ENCODE peak calls at places on chromosomes 7 and 10, in ten cellular contexts. One of them, this sample, is unnamed.

GRCh38 chr10:61760943-61761824 is 98.5 kb downstream of the CABCOCO1 start:
- DNase-seq in mammary epithelial cell: peak
- DNase-seq in iPS DF 6.9: no peak
- DNase-seq in epithelial cell of esophagus: peak
- DNase-seq in H1: no peak
- DNase-seq in GM06990: no peak
- DNase-seq in transverse colon: peak
- DNase-seq in PC-3: peak
- DNase-seq in astrocyte of the spinal cord: peak
- DNase-seq in A549: no peak
- DNase-seq in this sample: no peak

GRCh38 chr10:89201345-89202032 is 5.6 kb downstream of the CH25H start:
- DNase-seq in epithelial cell of esophagus: peak
- DNase-seq in H1: no peak
- DNase-seq in astrocyte of the spinal cord: no peak
- DNase-seq in A549: no peak
- DNase-seq in mammary epithelial cell: no peak
- DNase-seq in transverse colon: no peak
- DNase-seq in GM06990: no peak
- DNase-seq in iPS DF 6.9: no peak
- DNase-seq in PC-3: no peak
- DNase-seq in this sample: no peak

GRCh38 chr7:157357129-157358040 is 20.6 kb downstream of the DNAJB6 start:
- DNase-seq in astrocyte of the spinal cord: no peak
- DNase-seq in GM06990: peak
- DNase-seq in PC-3: no peak
- DNase-seq in transverse colon: no peak
- DNase-seq in mammary epithelial cell: no peak
- DNase-seq in epithelial cell of esophagus: no peak
- DNase-seq in A549: no peak
- DNase-seq in H1: no peak
- DNase-seq in iPS DF 6.9: no peak
- DNase-seq in this sample: no peak

GRCh38 chr10:30970760-30971460 is 60.8 kb downstream of the ZNF438 start:
- DNase-seq in epithelial cell of esophagus: no peak
- DNase-seq in A549: no peak
- DNase-seq in GM06990: no peak
- DNase-seq in iPS DF 6.9: no peak
- DNase-seq in transverse colon: no peak
- DNase-seq in mammary epithelial cell: no peak
- DNase-seq in astrocyte of the spinal cord: no peak
- DNase-seq in H1: no peak
- DNase-seq in PC-3: no peak
- DNase-seq in this sample: no peak

GRCh38 chr7:108613147-108613948 is 43.7 kb downstream of the DNAJB9 start:
- DNase-seq in iPS DF 6.9: peak
- DNase-seq in A549: peak
- DNase-seq in mammary epithelial cell: peak
- DNase-seq in astrocyte of the spinal cord: peak
- DNase-seq in PC-3: peak
- DNase-seq in epithelial cell of esophagus: peak
- DNase-seq in transverse colon: no peak
- DNase-seq in GM06990: no peak
- DNase-seq in H1: no peak
- DNase-seq in this sample: no peak

GRCh38 chr7:121012919-121013318 is 24.4 kb downstream of the CPED1 start:
- DNase-seq in A549: no peak
- DNase-seq in iPS DF 6.9: no peak
- DNase-seq in PC-3: no peak
- DNase-seq in epithelial cell of esophagus: no peak
- DNase-seq in mammary epithelial cell: no peak
- DNase-seq in GM06990: no peak
- DNase-seq in transverse colon: no peak
- DNase-seq in astrocyte of the spinal cord: no peak
- DNase-seq in H1: no peak
- DNase-seq in this sample: no peak

GRCh38 chr7:101555921-101556275 is 73.2 kb downstream of the MYL10 start:
- DNase-seq in A549: no peak
- DNase-seq in GM06990: no peak
- DNase-seq in mammary epithelial cell: no peak
- DNase-seq in PC-3: no peak
- DNase-seq in H1: no peak
- DNase-seq in astrocyte of the spinal cord: no peak
- DNase-seq in transverse colon: peak
- DNase-seq in iPS DF 6.9: no peak
- DNase-seq in epithelial cell of esophagus: no peak
- DNase-seq in this sample: no peak

GRCh38 chr10:94286898-94287297 is 75.8 kb downstream of the NOC3L start:
- DNase-seq in mammary epithelial cell: no peak
- DNase-seq in PC-3: no peak
- DNase-seq in iPS DF 6.9: no peak
- DNase-seq in epithelial cell of esophagus: no peak
- DNase-seq in GM06990: no peak
- DNase-seq in A549: no peak
- DNase-seq in H1: no peak
- DNase-seq in transverse colon: no peak
- DNase-seq in astrocyte of the spinal cord: no peak
- DNase-seq in this sample: no peak

GRCh38 chr10:123257904-123258303 is 103.7 kb downstream of the BUB3 start:
- DNase-seq in transverse colon: no peak
- DNase-seq in A549: no peak
- DNase-seq in astrocyte of the spinal cord: no peak
- DNase-seq in epithelial cell of esophagus: no peak
- DNase-seq in iPS DF 6.9: no peak
- DNase-seq in GM06990: no peak
- DNase-seq in mammary epithelial cell: no peak
- DNase-seq in H1: no peak
- DNase-seq in PC-3: no peak
- DNase-seq in this sample: no peak

GRCh38 chr7:18420758-18421157 is 74.8 kb upstream of the HDAC9 start:
- DNase-seq in A549: no peak
- DNase-seq in transverse colon: no peak
- DNase-seq in astrocyte of the spinal cord: no peak
- DNase-seq in H1: no peak
- DNase-seq in mammary epithelial cell: peak
- DNase-seq in GM06990: no peak
- DNase-seq in epithelial cell of esophagus: peak
- DNase-seq in iPS DF 6.9: no peak
- DNase-seq in PC-3: no peak
- DNase-seq in this sample: no peak

DNA sequence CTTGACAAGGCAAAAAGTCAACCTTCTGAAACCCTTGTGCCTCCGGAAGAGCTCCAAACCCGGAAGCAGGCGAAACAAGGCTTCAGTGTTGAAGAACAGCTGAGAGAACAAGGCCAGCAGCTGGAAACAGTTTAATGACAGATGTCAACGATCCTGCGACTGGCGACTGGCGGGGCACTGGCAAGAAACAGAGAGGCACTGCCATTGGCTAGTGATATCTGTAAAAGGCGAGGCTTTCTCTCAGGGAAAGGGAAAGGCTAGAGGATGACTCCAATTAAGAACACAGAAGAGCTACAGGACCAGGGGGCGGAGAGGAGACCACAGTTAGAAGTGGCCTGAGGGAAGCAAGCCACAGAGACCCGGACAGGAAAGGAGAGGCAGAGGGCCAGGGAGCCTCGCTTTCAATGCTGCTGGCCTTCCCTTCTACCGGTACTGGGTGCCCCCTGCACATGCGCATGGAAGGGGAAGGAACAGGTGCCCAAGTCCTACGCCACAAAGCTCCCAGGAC is 19.4 kb downstream of the ITGB1 start:
- DNase-seq in H1: no peak
- DNase-seq in PC-3: no peak
- DNase-seq in epithelial cell of esophagus: peak
- DNase-seq in astrocyte of the spinal cord: no peak
- DNase-seq in mammary epithelial cell: peak
- DNase-seq in transverse colon: peak
- DNase-seq in iPS DF 6.9: no peak
- DNase-seq in A549: peak
- DNase-seq in GM06990: no peak
- DNase-seq in this sample: no peak
- H3K4me3 ChIP-seq in H1: no peak
- H3K4me3 ChIP-seq in PC-3: no peak
- H3K4me3 ChIP-seq in epithelial cell of esophagus: peak
- H3K4me3 ChIP-seq in astrocyte of the spinal cord: no peak
- H3K4me3 ChIP-seq in mammary epithelial cell: peak
- H3K4me3 ChIP-seq in transverse colon: no peak
- H3K4me3 ChIP-seq in iPS DF 6.9: no peak
- H3K4me3 ChIP-seq in A549: peak
- H3K4me3 ChIP-seq in GM06990: no peak
- H3K4me3 ChIP-seq in this sample: no peak

GRCh38 chr10:132413226-132414205 is 16.5 kb downstream of the PWWP2B start:
- DNase-seq in A549: no peak
- DNase-seq in iPS DF 6.9: no peak
- DNase-seq in PC-3: no peak
- DNase-seq in GM06990: no peak
- DNase-seq in mammary epithelial cell: no peak
- DNase-seq in epithelial cell of esophagus: peak
- DNase-seq in H1: no peak
- DNase-seq in transverse colon: no peak
- DNase-seq in astrocyte of the spinal cord: no peak
- DNase-seq in this sample: no peak

GRCh38 chr10:132410056-132410778 is 13.2 kb downstream of the PWWP2B start:
- DNase-seq in transverse colon: no peak
- DNase-seq in astrocyte of the spinal cord: no peak
- DNase-seq in GM06990: no peak
- DNase-seq in PC-3: no peak
- DNase-seq in iPS DF 6.9: no peak
- DNase-seq in A549: no peak
- DNase-seq in H1: no peak
- DNase-seq in epithelial cell of esophagus: no peak
- DNase-seq in mammary epithelial cell: no peak
- DNase-seq in this sample: no peak

GRCh38 chr10:132410779-132411532 is 14.0 kb downstream of the PWWP2B start:
- DNase-seq in iPS DF 6.9: no peak
- DNase-seq in epithelial cell of esophagus: no peak
- DNase-seq in A549: no peak
- DNase-seq in H1: no peak
- DNase-seq in astrocyte of the spinal cord: no peak
- DNase-seq in transverse colon: no peak
- DNase-seq in mammary epithelial cell: no peak
- DNase-seq in PC-3: no peak
- DNase-seq in GM06990: no peak
- DNase-seq in this sample: no peak

GRCh38 chr10:132412316-132413192 is 15.6 kb downstream of the PWWP2B start:
- DNase-seq in H1: no peak
- DNase-seq in iPS DF 6.9: no peak
- DNase-seq in mammary epithelial cell: no peak
- DNase-seq in transverse colon: no peak
- DNase-seq in astrocyte of the spinal cord: no peak
- DNase-seq in PC-3: no peak
- DNase-seq in GM06990: no peak
- DNase-seq in A549: no peak
- DNase-seq in epithelial cell of esophagus: peak
- DNase-seq in this sample: no peak

DNA sequence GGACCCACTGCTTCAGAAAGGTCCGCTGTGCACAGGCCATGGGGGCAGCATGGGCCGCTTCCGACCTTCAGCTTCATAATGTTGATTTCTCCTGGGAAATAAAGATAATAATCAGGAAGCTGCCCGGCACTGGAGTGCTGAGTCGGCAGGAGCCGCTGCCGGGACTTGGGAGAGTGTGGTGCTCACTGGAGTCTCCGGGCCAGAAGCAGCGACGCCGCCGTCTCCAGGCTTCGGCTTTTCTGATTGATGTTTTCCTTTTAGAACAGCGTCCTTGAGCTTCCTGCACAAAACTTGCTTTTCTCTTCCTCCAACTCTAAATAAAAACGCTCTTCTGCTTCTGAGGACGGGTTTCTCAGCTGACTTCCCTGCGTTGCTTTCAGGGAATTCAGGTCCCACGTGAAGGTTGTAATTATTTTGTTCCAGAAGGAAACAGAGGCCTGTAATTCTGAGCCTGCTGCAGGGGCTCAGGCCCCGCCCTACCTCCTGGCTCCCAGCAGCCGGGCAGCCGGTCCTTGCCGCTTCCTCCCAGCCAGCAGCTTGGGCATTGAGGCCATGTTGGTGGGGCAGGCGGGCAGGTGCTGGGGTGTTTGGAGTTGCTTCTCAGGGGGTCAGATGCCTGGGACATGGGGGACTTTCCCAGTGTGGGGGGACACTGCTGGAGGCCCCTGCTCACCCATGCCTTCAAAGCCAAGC is 14.7 kb downstream of the PWWP2B start:
- DNase-seq in PC-3: no peak
- DNase-seq in iPS DF 6.9: no peak
- DNase-seq in A549: no peak
- DNase-seq in transverse colon: peak
- DNase-seq in astrocyte of the spinal cord: peak
- DNase-seq in epithelial cell of esophagus: peak
- DNase-seq in H1: no peak
- DNase-seq in mammary epithelial cell: no peak
- DNase-seq in GM06990: no peak
- DNase-seq in this sample: no peak
- H3K4me3 ChIP-seq in PC-3: no peak
- H3K4me3 ChIP-seq in iPS DF 6.9: no peak
- H3K4me3 ChIP-seq in A549: no peak
- H3K4me3 ChIP-seq in transverse colon: no peak
- H3K4me3 ChIP-seq in astrocyte of the spinal cord: no peak
- H3K4me3 ChIP-seq in epithelial cell of esophagus: no peak
- H3K4me3 ChIP-seq in H1: no peak
- H3K4me3 ChIP-seq in mammary epithelial cell: no peak
- H3K4me3 ChIP-seq in GM06990: no peak
- H3K4me3 ChIP-seq in this sample: peak

GRCh38 chr10:132574783-132575319 is 37.3 kb downstream of the INPP5A start:
- DNase-seq in H1: peak
- DNase-seq in mammary epithelial cell: no peak
- DNase-seq in A549: no peak
- DNase-seq in epithelial cell of esophagus: peak
- DNase-seq in iPS DF 6.9: no peak
- DNase-seq in astrocyte of the spinal cord: peak
- DNase-seq in GM06990: no peak
- DNase-seq in transverse colon: no peak
- DNase-seq in PC-3: peak
- DNase-seq in this sample: no peak
- H3K4me3 ChIP-seq in H1: no peak
- H3K4me3 ChIP-seq in mammary epithelial cell: no peak
- H3K4me3 ChIP-seq in A549: no peak
- H3K4me3 ChIP-seq in epithelial cell of esophagus: no peak
- H3K4me3 ChIP-seq in iPS DF 6.9: no peak
- H3K4me3 ChIP-seq in astrocyte of the spinal cord: no peak
- H3K4me3 ChIP-seq in GM06990: peak
- H3K4me3 ChIP-seq in transverse colon: no peak
- H3K4me3 ChIP-seq in PC-3: peak
- H3K4me3 ChIP-seq in this sample: no peak

DNA sequence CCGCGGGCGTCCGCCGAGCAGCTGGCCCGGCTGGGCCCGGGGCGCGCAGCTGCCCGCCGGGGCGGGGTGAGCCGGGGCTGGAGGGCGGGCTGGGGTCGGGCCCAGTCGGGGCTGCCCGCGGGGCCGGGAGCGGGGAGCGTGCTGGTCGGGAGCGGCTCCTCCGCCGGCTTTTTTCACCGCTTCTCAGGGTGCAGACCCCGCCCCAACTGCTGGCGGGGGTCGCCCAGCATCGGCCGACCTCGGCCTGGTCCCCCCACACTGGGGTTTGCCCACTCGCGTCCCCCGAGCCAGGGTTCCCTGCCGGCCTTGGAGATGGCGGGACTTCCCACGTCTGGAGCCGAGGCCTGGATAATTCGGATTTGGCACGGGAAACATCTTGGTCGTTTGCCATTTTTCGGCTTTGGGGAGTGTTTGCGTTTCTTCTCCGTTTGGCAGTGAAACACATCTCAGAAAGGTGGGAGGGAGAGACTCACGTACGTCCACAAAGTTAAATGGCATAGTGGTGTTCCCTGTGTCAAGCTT is 432 bp downstream of the TMEM248 start:
- DNase-seq in GM06990: peak
- DNase-seq in transverse colon: peak
- DNase-seq in astrocyte of the spinal cord: peak
- DNase-seq in H1: no peak
- DNase-seq in epithelial cell of esophagus: peak
- DNase-seq in PC-3: peak
- DNase-seq in mammary epithelial cell: peak
- DNase-seq in A549: peak
- DNase-seq in iPS DF 6.9: no peak
- DNase-seq in this sample: peak
- H3K4me3 ChIP-seq in GM06990: peak
- H3K4me3 ChIP-seq in transverse colon: peak
- H3K4me3 ChIP-seq in astrocyte of the spinal cord: peak
- H3K4me3 ChIP-seq in H1: peak
- H3K4me3 ChIP-seq in epithelial cell of esophagus: peak
- H3K4me3 ChIP-seq in PC-3: peak
- H3K4me3 ChIP-seq in mammary epithelial cell: peak
- H3K4me3 ChIP-seq in A549: peak
- H3K4me3 ChIP-seq in iPS DF 6.9: peak
- H3K4me3 ChIP-seq in this sample: peak

This sample was measured in uterus.